ENCODE peak calls at places on chromosomes 16 and 17, in four cellular contexts. Q is keratinocyte, S is H1, R is GM23338. F is an unnamed sample.
A peak's percentile ranks its signal among the peaks of the same experiment; 100 is the strongest.

GRCh38 chr16:87580855-87581261 is 21.4 kb upstream of the JPH3 start:
- DNase-seq in S (no peak), R (peak; percentile 36), Q (no peak), F (no peak)

GRCh38 chr17:80477647-80478478 is 1.5 kb upstream of the NPTX1 start:
- DNase-seq in R (peak; percentile 82), S (peak; percentile 82), Q (no peak), F (peak; percentile 83)

GRCh38 chr16:15676506-15676905 is 26.5 kb downstream of the NDE1 start:
- DNase-seq in R (no peak), S (no peak), Q (no peak), F (no peak)

GRCh38 chr17:79695293-79696158 is 35.2 kb upstream of the ENPP7 start:
- DNase-seq in Q (no peak), S (no peak), R (no peak), F (no peak)

GRCh38 chr16:19843371-19843770 is 41.3 kb downstream of the GPRC5B start:
- DNase-seq in Q (no peak), R (no peak), S (no peak), F (peak; percentile 29)

GRCh38 chr17:74292495-74292894 is 18.5 kb downstream of the DNAI2 start:
- DNase-seq in S (no peak), R (no peak), Q (no peak), F (no peak)

GRCh38 chr17:82361885-82362633 is 3.0 kb downstream of the TEX19 start:
- DNase-seq in R (no peak), Q (no peak), S (no peak), F (no peak)

GRCh38 chr16:3173892-3174617 is 13.9 kb upstream of the OR1F1 start:
- DNase-seq in Q (no peak), S (peak; percentile 95), R (peak; percentile 97), F (no peak)

GRCh38 chr16:78277374-78277773 is 177.9 kb downstream of the WWOX start:
- DNase-seq in R (peak; percentile 52), S (no peak), Q (no peak), F (no peak)

GRCh38 chr16:68764866-68765265 is 27.8 kb downstream of the CDH1 start:
- DNase-seq in S (no peak), R (no peak), Q (no peak), F (no peak)

GRCh38 chr17:78253946-78254672 is 22.7 kb downstream of the TMEM235 start:
- DNase-seq in R (peak; percentile 97), Q (peak; percentile 17), S (peak; percentile 94), F (peak; percentile 94)

GRCh38 chr17:69423450-69423849 is 9.0 kb downstream of the MAP2K6 start:
- DNase-seq in Q (no peak), R (no peak), S (no peak), F (no peak)
- TF ChIP-seq EZH2 in Q (no peak), R (no peak), S (no peak), F (no peak)

GRCh38 chr17:22511431-22511830 is 819.1 kb downstream of the KCNJ18 start:
- DNase-seq in Q (no peak), R (no peak), S (no peak), F (no peak)

GRCh38 chr17:22512057-22512456 is 819.7 kb downstream of the KCNJ18 start:
- DNase-seq in R (no peak), S (no peak), Q (no peak), F (no peak)

GRCh38 chr17:22512506-22512905 is 820.2 kb downstream of the KCNJ18 start:
- DNase-seq in R (no peak), S (no peak), Q (no peak), F (no peak)

GRCh38 chr17:22514315-22514714 is 822.0 kb downstream of the KCNJ18 start:
- DNase-seq in S (no peak), Q (no peak), R (no peak), F (no peak)

GRCh38 chr17:22512997-22513538 is 820.7 kb downstream of the KCNJ18 start:
- DNase-seq in S (no peak), R (no peak), Q (no peak), F (no peak)
- TF ChIP-seq CTCF in S (no peak), R (peak; percentile 19), Q (no peak), F (no peak)

DNA sequence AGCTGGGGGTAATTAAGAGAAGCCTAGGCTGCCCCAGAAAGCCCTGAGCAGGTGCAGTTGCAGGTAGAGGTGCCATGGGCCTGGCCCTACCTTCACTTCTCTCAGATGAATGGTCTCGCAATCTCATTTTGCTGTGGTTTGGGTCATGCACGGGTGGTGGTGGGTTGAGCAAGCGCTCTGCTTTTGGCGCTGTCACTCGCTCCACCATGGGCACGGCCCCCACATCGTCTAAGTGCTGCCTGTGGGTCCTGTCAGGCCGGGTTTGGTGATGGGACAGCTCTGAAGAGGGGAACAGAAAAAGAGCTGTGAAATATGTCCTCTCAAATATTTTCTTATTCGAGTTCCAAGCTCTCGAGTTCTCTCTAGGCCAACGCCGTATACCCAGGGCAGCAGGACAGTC is 39.9 kb downstream of the STH start:
- DNase-seq in S (no peak), R (no peak), Q (no peak), F (no peak)
- TF ChIP-seq EZH2 in S (no peak), R (no peak), Q (no peak), F (no peak)

GRCh38 chr17:42041619-42042018 is 8.8 kb downstream of the C17orf113 start:
- DNase-seq in S (no peak), Q (no peak), R (no peak), F (no peak)

GRCh38 chr17:42040818-42041217 is 9.6 kb downstream of the C17orf113 start:
- DNase-seq in S (no peak), Q (no peak), R (no peak), F (no peak)

GRCh38 chr17:42038221-42038973 is 12.0 kb downstream of the C17orf113 start:
- DNase-seq in Q (no peak), S (no peak), R (no peak), F (no peak)

GRCh38 chr17:42042598-42043319 is 7.6 kb downstream of the C17orf113 start:
- DNase-seq in R (no peak), S (no peak), Q (no peak), F (no peak)

DNA sequence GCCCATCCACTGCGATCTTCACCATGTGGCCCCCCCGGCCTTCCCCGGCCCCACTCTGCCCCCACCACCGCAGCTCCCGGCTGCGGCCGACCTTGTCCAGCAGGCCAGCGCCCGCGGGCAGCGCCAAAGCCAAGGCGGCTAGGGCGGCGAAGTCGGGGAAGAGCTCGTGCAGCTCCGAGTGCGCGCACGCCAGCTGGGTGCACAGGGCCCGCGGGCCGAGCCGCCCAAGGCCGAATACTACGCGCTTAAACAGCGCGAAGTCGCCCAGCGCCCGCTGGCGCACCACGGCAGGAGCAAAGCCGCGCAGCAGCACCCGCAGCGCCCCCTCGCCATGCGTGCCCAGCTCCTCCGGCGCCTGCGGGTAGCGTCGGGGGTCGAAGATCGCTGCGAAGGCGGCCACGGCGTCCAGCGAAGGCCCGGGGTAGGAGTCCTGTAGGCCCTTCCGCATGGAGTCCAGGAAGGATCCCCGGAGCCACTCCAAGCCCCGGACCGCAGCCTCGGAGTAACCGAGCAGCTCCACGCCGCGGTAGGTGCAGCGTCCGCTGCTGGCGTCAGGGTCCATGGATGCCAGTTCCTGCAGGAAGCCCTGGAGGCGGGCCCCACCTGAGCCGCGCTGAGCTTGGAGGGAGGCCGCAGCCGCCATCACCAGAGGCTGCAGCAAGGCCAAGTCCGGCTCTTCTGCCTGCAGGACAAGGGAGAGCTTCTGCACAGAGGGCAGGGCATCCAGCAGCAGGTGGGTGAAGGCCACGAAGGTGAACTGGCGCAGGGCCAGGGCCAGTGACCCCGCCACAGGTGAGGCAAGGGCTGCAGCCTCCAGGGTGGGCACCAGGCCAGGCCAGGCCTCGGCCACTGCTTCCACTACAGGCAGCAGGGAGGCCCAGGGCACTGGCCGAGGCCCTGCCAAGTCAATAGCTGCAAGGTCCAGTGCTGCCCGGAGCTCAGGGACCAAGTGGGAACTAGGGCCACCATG is 10.3 kb downstream of the C17orf113 start:
- DNase-seq in S (no peak), R (no peak), Q (no peak), F (no peak)
- TF ChIP-seq CTCF in S (no peak), R (no peak), Q (no peak), F (no peak)

DNA sequence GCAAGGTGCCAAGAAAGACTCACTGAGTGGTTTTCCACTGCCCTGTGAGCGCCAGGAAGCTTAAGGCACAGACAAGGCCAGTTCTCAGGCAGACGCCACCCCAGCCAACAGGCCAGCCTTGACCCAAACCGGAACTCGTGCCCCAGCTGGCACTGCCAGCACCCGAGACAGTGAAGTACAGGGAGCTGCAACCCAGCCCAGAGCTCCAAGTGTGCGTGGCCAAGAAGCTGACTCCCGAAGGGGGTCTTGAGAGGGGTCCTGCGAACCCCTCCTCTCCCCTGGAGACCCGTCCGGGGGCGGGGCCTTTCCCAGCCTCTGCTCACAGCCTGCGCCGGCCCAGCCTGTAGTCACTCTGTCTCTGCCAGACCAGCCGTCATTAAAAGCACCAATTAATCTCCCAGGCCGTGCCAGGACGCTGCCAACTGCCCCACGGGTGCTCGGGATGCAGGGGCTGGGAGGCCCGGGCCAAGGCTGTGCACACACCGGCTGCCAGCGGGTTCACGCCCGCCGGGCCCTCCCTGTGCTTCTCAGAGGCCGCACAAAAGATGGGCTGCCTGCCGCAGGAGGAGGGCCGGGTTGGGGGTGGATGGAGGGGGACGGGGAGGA is 4.4 kb upstream of the SOX8 start:
- DNase-seq in S (no peak), R (no peak), Q (no peak), F (no peak)
- TF ChIP-seq EZH2 in S (no peak), R (no peak), Q (no peak), F (no peak)

GRCh38 chr17:31595076-31595475 is 203.6 kb downstream of the RAB11FIP4 start:
- DNase-seq in S (no peak), Q (no peak), R (no peak), F (no peak)

GRCh38 chr17:31595666-31596381 is 204.3 kb downstream of the RAB11FIP4 start:
- DNase-seq in R (no peak), S (no peak), Q (no peak), F (peak; percentile 31)

GRCh38 chr17:31598388-31598760 is 206.9 kb downstream of the RAB11FIP4 start:
- DNase-seq in R (no peak), Q (no peak), S (no peak), F (no peak)

GRCh38 chr17:31597646-31598387 is 206.3 kb downstream of the RAB11FIP4 start:
- DNase-seq in S (no peak), R (no peak), Q (no peak), F (no peak)

GRCh38 chr17:31596382-31597323 is 205.2 kb downstream of the RAB11FIP4 start:
- DNase-seq in Q (peak; percentile 76), S (no peak), R (peak; percentile 32), F (peak; percentile 82)
- TF ChIP-seq CTCF in Q (no peak), S (no peak), R (no peak), F (no peak)

F was measured in hepatocyte.